ENCODE peak calls at places on chromosomes 6 and 20, in eight cellular contexts. M, D, V, C, U, B, Y and X are unnamed samples.

GRCh38 chr6:56688521-56688920 is 45.8 kb upstream of the DST start:
- DNase-seq in M (no peak), D (no peak), V (no peak), C (no peak), U (no peak), B (no peak), Y (no peak), X (peak; percentile 39)

GRCh38 chr6:106894978-106895702 is 79.4 kb downstream of the CD24 start:
- DNase-seq in M (no peak), D (no peak), V (no peak), C (no peak), U (no peak), B (no peak), Y (no peak), X (peak; percentile 33)

GRCh38 chr6:74044417-74045096 is 348.6 kb downstream of the CD109 start:
- DNase-seq in M (no peak), D (no peak), V (no peak), C (no peak), U (peak; percentile 51), B (no peak), Y (no peak), X (no peak)

GRCh38 chr20:2694519-2694918 is 1.9 kb downstream of the EBF4 start:
- DNase-seq in M (peak; percentile 71), D (no peak), V (no peak), C (no peak), U (no peak), B (no peak), Y (no peak), X (no peak)

GRCh38 chr6:107488875-107489635 is 862 bp upstream of the SOBP start:
- DNase-seq in M (peak; percentile 85), D (peak; percentile 80), V (peak; percentile 71), C (peak; percentile 20), U (no peak), B (no peak), Y (no peak), X (peak; percentile 20)

GRCh38 chr20:63101781-63102719 is 95.3 kb upstream of the BHLHE23 start:
- DNase-seq in M (peak; percentile 80), D (peak; percentile 68), V (peak; percentile 65), C (peak; percentile 54), U (peak; percentile 11), B (peak; percentile 44), Y (no peak), X (peak; percentile 30)

GRCh38 chr6:9398794-9399373 is 963.5 kb upstream of the SLC35B3 start:
- DNase-seq in M (peak; percentile 68), D (peak; percentile 63), V (no peak), C (no peak), U (no peak), B (no peak), Y (no peak), X (no peak)

GRCh38 chr20:63625771-63626423 is 1.0 kb downstream of the GMEB2 start:
- DNase-seq in M (peak; percentile 79), D (peak; percentile 74), V (peak; percentile 73), C (peak; percentile 30), U (peak; percentile 22), B (peak; percentile 27), Y (no peak), X (no peak)

GRCh38 chr6:37705239-37706051 is 7.8 kb upstream of the MDGA1 start:
- DNase-seq in M (peak; percentile 94), D (peak; percentile 91), V (peak; percentile 88), C (peak; percentile 80), U (peak; percentile 78), B (peak; percentile 75), Y (no peak), X (peak; percentile 44)

GRCh38 chr6:68990313-68990712 is 355.2 kb downstream of the ADGRB3 start:
- DNase-seq in M (no peak), D (no peak), V (no peak), C (no peak), U (no peak), B (no peak), Y (no peak), X (no peak)

GRCh38 chr6:111709615-111710398 is 104.1 kb upstream of the TRAF3IP2 start:
- DNase-seq in M (peak; percentile 78), D (peak; percentile 79), V (peak; percentile 82), C (peak; percentile 57), U (peak; percentile 46), B (peak; percentile 64), Y (no peak), X (peak; percentile 67)

GRCh38 chr6:33820243-33820642 is 16.4 kb upstream of the MLN start:
- DNase-seq in M (no peak), D (no peak), V (no peak), C (no peak), U (no peak), B (no peak), Y (no peak), X (no peak)

GRCh38 chr6:33819021-33819420 is 15.2 kb upstream of the MLN start:
- DNase-seq in M (no peak), D (no peak), V (no peak), C (no peak), U (no peak), B (no peak), Y (no peak), X (no peak)

GRCh38 chr6:33817520-33817919 is 13.7 kb upstream of the MLN start:
- DNase-seq in M (no peak), D (no peak), V (no peak), C (no peak), U (no peak), B (no peak), Y (no peak), X (no peak)

GRCh38 chr6:33816911-33817310 is 13.1 kb upstream of the MLN start:
- DNase-seq in M (peak; percentile 31), D (no peak), V (no peak), C (no peak), U (no peak), B (no peak), Y (no peak), X (no peak)

DNA sequence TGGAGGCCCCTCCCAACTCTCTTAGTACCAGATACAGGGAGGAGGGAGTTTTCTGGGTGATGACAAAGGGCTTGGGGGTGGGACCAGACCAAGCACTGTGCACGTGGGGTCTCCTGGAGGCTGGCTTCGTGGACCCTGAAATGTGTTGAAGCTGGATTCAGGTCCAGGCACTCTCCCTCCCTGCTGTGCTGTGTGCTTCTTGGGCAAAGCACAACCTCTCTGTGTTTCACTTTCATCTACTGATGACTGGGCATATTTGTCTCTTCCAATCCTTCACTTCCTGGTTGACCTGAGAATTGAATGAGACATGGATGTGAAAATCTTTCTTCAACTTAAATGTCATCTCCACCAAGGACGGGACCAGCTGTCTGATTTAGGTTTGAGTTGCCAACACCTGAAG is 14.5 kb upstream of the MLN start:
- DNase-seq in M (no peak), D (no peak), V (no peak), C (no peak), U (no peak), B (no peak), Y (no peak), X (no peak)
- H3K27me3 ChIP-seq in M (no peaks in the 10 kb centered on the region), D (no peaks in the 10 kb centered on the region), V (no peaks in the 10 kb centered on the region), C (peaks cover 5% of the 10 kb centered on the region), U (peaks cover 1% of the 10 kb centered on the region), B (peaks cover 26% of the 10 kb centered on the region), Y (peaks cover 96% of the 10 kb centered on the region), X (no peaks in the 10 kb centered on the region)

GRCh38 chr20:20665933-20666332 is 46.5 kb downstream of the RALGAPA2 start:
- DNase-seq in M (no peak), D (no peak), V (no peak), C (no peak), U (no peak), B (no peak), Y (no peak), X (no peak)

GRCh38 chr20:20665200-20665599 is 47.2 kb downstream of the RALGAPA2 start:
- DNase-seq in M (no peak), D (no peak), V (no peak), C (no peak), U (no peak), B (no peak), Y (no peak), X (no peak)

GRCh38 chr20:20666359-20666758 is 46.1 kb downstream of the RALGAPA2 start:
- DNase-seq in M (no peak), D (no peak), V (no peak), C (no peak), U (no peak), B (no peak), Y (no peak), X (no peak)

GRCh38 chr20:20664795-20665194 is 47.6 kb downstream of the RALGAPA2 start:
- DNase-seq in M (no peak), D (no peak), V (no peak), C (no peak), U (peak; percentile 14), B (no peak), Y (no peak), X (peak; percentile 41)

DNA sequence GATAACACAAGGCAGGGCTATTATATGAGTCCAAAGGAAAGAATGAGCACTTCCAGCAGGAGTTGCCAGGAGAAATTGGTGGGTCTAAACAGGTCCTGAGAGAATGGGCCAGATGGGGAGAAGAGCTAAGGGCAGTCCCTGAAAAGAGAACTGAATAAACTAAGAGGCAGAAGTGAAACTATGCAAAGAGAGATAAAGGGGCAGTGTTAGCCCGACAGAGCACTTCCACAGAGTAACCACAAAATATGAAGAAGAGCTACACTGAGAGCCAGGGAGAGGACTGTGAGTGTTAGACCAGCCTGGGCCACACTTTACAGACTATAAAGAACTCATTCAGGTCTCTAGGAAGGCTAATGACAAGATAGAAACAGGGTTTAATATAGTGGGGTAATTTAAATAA is 43.8 kb downstream of the RALGAPA2 start:
- DNase-seq in M (no peak), D (no peak), V (no peak), C (no peak), U (peak; percentile 26), B (no peak), Y (no peak), X (no peak)
- H3K4me3 ChIP-seq in M (no peak overlapping the region), D (no peak overlapping the region), V (no peak overlapping the region), C (no peak overlapping the region), U (no peak overlapping the region), B (no peak overlapping the region), Y (no peak overlapping the region), X (no peak overlapping the region)

DNA sequence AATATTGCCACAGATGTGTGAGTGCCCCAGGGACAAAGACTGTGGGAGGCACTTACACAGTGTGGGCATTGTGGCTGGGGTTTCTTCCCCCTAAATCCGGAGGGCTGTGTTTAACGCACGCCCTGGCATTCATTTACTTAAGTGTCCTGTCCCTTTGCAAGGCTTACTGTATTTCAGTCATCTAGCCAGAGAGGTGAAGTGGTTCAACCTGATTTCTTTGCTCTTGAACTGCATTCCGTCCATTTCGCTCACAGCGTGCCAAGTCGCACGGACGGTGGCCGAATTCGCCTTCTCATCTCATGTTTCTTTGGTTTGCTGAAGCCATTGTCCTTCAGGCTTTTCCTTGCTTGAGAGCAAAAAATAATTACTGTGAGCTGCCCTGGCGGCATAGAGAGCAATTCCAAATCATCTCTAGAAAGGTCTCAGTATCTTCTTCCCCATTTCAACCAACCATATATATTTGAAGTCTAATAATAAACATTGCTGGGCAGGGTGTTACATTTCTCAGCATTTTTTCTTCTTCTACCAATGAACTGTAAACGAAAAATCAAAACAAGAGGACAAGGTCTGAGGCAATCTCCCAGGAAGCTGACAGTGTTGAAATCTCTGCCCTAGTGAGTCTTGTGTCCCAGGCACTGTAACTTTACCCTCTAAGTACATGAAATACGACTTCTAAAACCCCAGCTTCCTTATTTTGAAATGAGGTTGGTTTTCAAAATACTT is 16.9 kb downstream of the SYTL3 start:
- DNase-seq in M (no peak), D (no peak), V (no peak), C (no peak), U (no peak), B (no peak), Y (no peak), X (no peak)
- H3K27me3 ChIP-seq in M (no peaks in the 10 kb centered on the region), D (no peaks in the 10 kb centered on the region), V (no peaks in the 10 kb centered on the region), C (no peaks in the 10 kb centered on the region), U (no peaks in the 10 kb centered on the region), B (no peaks in the 10 kb centered on the region), Y (no peaks in the 10 kb centered on the region), X (no peaks in the 10 kb centered on the region)

DNA sequence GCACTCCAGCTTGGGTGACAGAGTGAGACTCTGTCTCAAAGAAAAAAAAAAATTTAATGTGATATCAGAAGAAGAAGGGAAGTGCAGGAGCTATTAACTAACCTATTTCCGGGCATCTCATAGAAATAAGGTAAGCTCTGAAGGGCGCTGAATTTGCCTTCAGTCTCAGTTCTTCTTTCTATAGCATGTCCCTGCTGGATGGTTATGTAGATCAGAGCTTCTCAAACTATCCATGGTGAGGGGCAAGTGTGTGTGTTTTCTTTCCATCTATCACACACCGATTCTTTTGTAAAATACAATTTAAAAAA is 100.1 kb upstream of the MTHFD1L start:
- DNase-seq in M (no peak), D (no peak), V (no peak), C (no peak), U (no peak), B (no peak), Y (no peak), X (no peak)
- H3K4me3 ChIP-seq in M (no peak overlapping the region), D (no peak overlapping the region), V (no peak overlapping the region), C (no peak overlapping the region), U (no peak overlapping the region), B (no peak overlapping the region), Y (no peak overlapping the region), X (no peak overlapping the region)